ENCODE peak calls at places on chromosomes 3 and 15, in eight cellular contexts. D, Q, Y, N, R, O, B and V are unnamed samples. For H3K36me3, the result is how much of the 10 kb centered on the place peaks cover.

GRCh38 chr3:179100652-179101051 is 29.0 kb upstream of the ZMAT3 start:
- DNase-seq in Y (no peak), N (no peak), R (no peak), D (peak), Q (no peak), B (no peak), O (no peak), V (no peak)

GRCh38 chr3:105495021-105495420 is 128.3 kb downstream of the ALCAM start:
- DNase-seq in N (no peak), Q (no peak), D (no peak), B (no peak), O (no peak), Y (no peak), R (no peak), V (no peak)

GRCh38 chr3:56468184-56469106 is at the start of gene ERC2:
- DNase-seq in N (no peak), Y (peak), R (peak), Q (peak), D (peak), B (peak), O (no peak), V (peak)

GRCh38 chr15:65512807-65513416 is 4.6 kb downstream of the DPP8 start:
- DNase-seq in O (no peak), N (peak), B (peak), D (no peak), Y (no peak), R (peak), Q (peak), V (no peak)

GRCh38 chr3:43215684-43216336 is 70.5 kb upstream of the SNRK start:
- DNase-seq in Y (no peak), N (no peak), D (no peak), R (no peak), O (no peak), B (no peak), Q (no peak), V (no peak)

GRCh38 chr15:83063555-83063954 is 3.5 kb downstream of the BTBD1 start:
- DNase-seq in O (no peak), B (no peak), N (no peak), Q (no peak), R (no peak), Y (no peak), D (no peak), V (no peak)

GRCh38 chr3:113531826-113532697 is at the start of gene SIDT1:
- DNase-seq in Q (no peak), R (peak), N (no peak), O (peak), B (peak), Y (peak), D (peak), V (no peak)

GRCh38 chr3:59985643-59986200 is 935.9 kb upstream of the CFAP20DC start:
- DNase-seq in Y (no peak), Q (no peak), B (no peak), N (no peak), D (no peak), R (no peak), O (peak), V (no peak)

GRCh38 chr3:172285844-172286243 is 162.4 kb downstream of the GHSR start:
- DNase-seq in N (no peak), O (no peak), B (no peak), Y (no peak), D (peak), Q (no peak), R (no peak), V (peak)

GRCh38 chr3:161296814-161297213 is 74.5 kb downstream of the SPTSSB start:
- DNase-seq in N (no peak), Y (no peak), R (no peak), O (no peak), D (no peak), Q (no peak), B (no peak), V (no peak)

GRCh38 chr15:62306851-62307504 is 141.9 kb upstream of the C2CD4B start:
- DNase-seq in N (peak), Y (peak), D (peak), R (peak), B (peak), Q (peak), O (no peak), V (peak)

GRCh38 chr3:51391566-51392300 is 648 bp downstream of the RBM15B start:
- DNase-seq in D (no peak), O (peak), R (no peak), Y (no peak), N (no peak), Q (peak), B (no peak), V (no peak)

GRCh38 chr3:112132975-112133448 is at the start of gene GCSAM:
- DNase-seq in D (peak), N (peak), Q (peak), B (peak), Y (no peak), O (peak), R (no peak), V (no peak)

GRCh38 chr3:51706021-51706485 is 815 bp upstream of the GRM2 start:
- DNase-seq in D (no peak), N (no peak), B (no peak), O (no peak), Y (no peak), R (no peak), Q (no peak), V (no peak)

GRCh38 chr15:47523669-47524068 is 193.6 kb upstream of the SEMA6D start:
- DNase-seq in B (no peak), R (no peak), Y (no peak), Q (no peak), D (peak), O (no peak), N (no peak), V (no peak)

GRCh38 chr3:64267774-64268604 is 42.7 kb upstream of the PRICKLE2 start:
- DNase-seq in Y (peak), O (no peak), Q (peak), R (peak), N (peak), D (peak), B (peak), V (no peak)

GRCh38 chr15:33242669-33243191 is 48.2 kb upstream of the FMN1 start:
- DNase-seq in N (no peak), O (no peak), Q (no peak), B (no peak), Y (no peak), D (peak), R (no peak), V (peak)

GRCh38 chr15:74863239-74864056 is 9.7 kb downstream of the SCAMP2 start:
- DNase-seq in R (no peak), B (no peak), O (no peak), Y (no peak), D (peak), Q (no peak), N (no peak), V (peak)

GRCh38 chr3:49701388-49702077 is 12.2 kb downstream of the RNF123 start:
- DNase-seq in R (no peak), N (no peak), Y (no peak), B (no peak), Q (no peak), O (no peak), D (no peak), V (no peak)

GRCh38 chr3:49700453-49701128 is 11.2 kb downstream of the RNF123 start:
- DNase-seq in D (no peak), B (no peak), Q (no peak), Y (no peak), R (no peak), O (no peak), N (no peak), V (no peak)

GRCh38 chr3:49702672-49703071 is 13.3 kb downstream of the RNF123 start:
- DNase-seq in O (no peak), Q (no peak), B (no peak), D (no peak), Y (no peak), N (no peak), R (no peak), V (no peak)

GRCh38 chr3:49700014-49700413 is 10.7 kb downstream of the RNF123 start:
- DNase-seq in D (no peak), B (no peak), O (no peak), N (no peak), Q (no peak), Y (no peak), R (no peak), V (no peak)

DNA sequence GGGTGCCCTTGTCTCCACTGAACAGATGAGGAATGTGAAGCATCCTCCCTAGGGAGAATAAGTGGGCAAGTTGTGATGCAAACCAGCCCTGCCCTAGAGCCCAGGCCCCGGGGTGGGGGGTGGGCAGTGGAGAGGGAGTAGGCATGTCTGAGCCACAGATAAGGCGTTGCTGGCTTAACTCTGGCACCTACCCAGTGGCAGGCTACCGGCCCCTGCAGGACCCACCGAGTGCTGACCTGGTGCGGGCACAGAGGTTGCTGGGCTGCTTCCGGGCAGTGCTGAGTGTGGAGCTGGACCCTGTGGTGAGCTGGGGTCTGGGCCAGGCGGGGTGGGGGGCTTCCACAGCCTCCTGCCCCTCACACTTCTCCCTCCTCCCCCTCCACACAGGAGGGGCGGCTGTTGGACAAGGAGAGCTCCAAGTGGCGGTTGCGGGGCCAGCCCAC is 9.9 kb downstream of the RNF123 start:
- DNase-seq in Q (no peak), Y (no peak), D (no peak), O (no peak), B (no peak), N (no peak), R (no peak), V (no peak)
- H3K36me3 ChIP-seq in Q (half or more), Y (under half), D (under half), O (under half), B (under half), N (half or more), R (under half), V (under half)

GRCh38 chr3:100335137-100335833 is 728 bp downstream of the NIT2 start:
- DNase-seq in O (peak), R (peak), Q (peak), Y (no peak), N (no peak), D (peak), B (no peak), V (no peak)
- H3K36me3 ChIP-seq in O (under half), R (under half), Q (under half), Y (under half), N (under half), D (under half), B (under half), V (under half)

DNA sequence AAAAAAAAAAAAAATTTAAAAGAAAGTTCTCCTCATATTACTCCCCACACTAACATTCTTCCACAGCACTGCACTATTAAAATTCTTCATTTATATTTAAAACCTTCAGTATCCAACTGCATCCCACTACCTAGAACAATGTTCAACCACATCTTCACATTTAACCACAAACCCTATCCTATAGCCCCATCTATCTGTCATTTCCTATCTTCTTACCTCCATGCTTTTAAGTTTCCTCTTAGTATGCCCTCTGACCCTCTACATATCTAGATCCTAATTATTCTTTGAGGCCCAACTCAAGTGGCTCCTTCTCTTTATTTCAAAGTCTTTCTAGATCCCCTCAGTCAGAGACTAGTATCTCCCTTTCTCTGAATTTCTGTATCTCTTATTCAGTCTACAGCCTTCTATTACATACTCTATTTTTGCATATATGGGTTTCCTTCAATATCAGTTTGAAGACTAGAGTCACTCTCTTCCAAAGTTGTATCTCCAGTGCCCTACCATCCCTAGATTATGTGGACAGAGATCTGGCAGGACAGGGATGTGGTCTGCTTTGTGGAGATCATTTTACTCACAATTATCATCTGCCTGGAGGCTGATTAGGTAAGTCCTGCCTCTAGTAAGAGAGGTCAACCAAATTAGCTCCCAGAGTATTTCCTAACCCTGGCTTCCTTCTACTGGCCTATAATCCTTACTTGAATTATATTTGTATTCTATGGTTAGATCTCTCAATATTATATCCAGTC is 1.4 kb downstream of the CIAO2A start:
- DNase-seq in D (no peak), R (no peak), N (no peak), Y (no peak), Q (no peak), B (no peak), O (no peak), V (no peak)
- H3K36me3 ChIP-seq in D (under half), R (under half), N (under half), Y (under half), Q (under half), B (under half), O (under half), V (under half)

GRCh38 chr3:150623945-150624344 is 20.8 kb downstream of the SELENOT start:
- DNase-seq in Y (no peak), O (no peak), R (no peak), Q (no peak), D (no peak), B (no peak), N (no peak), V (no peak)

DNA sequence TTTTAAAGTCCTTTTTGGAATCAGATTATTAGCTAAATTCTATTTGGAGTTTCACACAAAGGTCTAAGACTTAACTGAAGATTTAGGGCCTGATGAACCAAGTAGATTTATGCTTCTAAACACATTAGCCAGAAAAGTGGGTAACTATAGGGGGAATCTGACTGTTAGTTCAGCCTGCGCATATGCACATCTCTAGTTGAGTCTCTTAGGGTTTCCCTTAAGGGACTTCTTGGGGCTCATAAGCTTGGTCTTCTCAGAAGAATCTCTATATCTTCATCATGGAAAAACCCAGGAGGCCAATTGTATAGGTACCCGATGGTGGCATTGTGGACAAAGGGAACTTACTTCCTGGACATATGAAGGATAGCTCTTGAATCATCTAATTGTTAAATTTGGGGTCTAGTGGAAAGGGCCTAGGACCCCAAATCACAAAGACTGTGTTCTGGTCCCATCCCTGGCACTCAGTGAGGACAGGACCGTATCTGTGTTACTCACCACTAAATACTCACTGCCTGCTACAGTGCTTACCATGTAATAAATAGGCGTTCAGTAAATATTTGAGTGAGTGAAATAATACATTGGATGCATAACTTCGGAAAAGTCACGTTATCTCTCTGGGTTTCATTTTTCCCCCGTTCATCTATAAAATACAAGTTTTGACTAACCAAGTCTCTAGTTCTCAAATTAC is 17.0 kb downstream of the SELENOT start:
- DNase-seq in R (no peak), D (no peak), O (no peak), Y (no peak), Q (no peak), B (no peak), N (no peak), V (no peak)
- H3K36me3 ChIP-seq in R (under half), D (under half), O (under half), Y (under half), Q (under half), B (under half), N (under half), V (under half)

DNA sequence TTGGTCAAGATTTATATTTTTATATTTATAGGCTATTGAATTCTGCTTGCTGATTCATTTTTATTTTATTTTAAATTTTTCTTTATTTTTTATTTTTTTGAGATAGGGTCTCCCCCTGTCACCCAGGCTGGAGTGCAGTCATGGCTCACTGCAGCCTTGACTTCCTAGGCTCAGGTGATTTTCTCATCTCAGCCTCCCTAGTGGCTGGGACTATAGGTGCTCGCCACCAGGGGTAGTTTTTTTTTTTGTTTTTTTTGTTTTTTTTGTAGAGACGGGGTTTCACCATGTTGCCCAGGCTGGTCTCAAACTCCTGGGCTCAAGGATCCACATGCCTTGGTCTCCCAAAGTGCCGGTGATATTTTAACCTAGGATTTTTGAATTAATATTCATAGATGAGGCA is 31.2 kb downstream of the NR2E3 start:
- DNase-seq in R (no peak), Q (no peak), N (no peak), Y (no peak), D (no peak), O (no peak), B (no peak), V (no peak)
- H3K36me3 ChIP-seq in R (under half), Q (half or more), N (half or more), Y (under half), D (under half), O (under half), B (under half), V (under half)

DNA sequence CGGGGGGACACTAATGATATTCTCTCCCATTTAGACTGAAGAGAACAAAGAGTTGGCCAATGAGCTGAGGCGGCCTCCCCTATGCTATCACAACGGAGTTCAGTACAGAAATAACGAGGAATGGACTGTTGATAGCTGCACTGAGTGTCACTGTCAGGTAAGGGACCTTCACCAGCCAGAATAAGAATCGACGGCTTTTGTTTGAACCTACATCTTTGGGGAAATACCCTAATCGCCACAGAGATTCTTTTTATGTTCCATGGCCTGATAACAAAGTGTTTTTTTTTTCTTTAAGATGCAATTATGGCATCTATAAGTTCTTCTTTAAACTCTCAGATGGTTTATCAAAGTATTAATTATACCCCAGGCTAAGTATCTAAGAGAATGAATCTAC is 3.4 kb downstream of the THBS1 start:
- DNase-seq in B (no peak), Y (no peak), N (no peak), O (no peak), Q (no peak), D (no peak), R (no peak), V (no peak)
- H3K36me3 ChIP-seq in B (under half), Y (half or more), N (half or more), O (under half), Q (half or more), D (under half), R (under half), V (under half)

GRCh38 chr15:39592500-39592899 is 11.6 kb downstream of the THBS1 start:
- DNase-seq in D (peak), O (no peak), R (no peak), Q (peak), B (no peak), N (no peak), Y (no peak), V (no peak)

GRCh38 chr15:39591141-39591895 is 10.4 kb downstream of the THBS1 start:
- DNase-seq in Y (no peak), N (no peak), Q (no peak), R (no peak), D (peak), O (no peak), B (no peak), V (no peak)

GRCh38 chr15:39593071-39594055 is 12.5 kb downstream of the THBS1 start:
- DNase-seq in Q (no peak), B (no peak), Y (no peak), D (peak), R (no peak), N (no peak), O (no peak), V (no peak)

GRCh38 chr15:39589815-39590644 is 9.2 kb downstream of the THBS1 start:
- DNase-seq in N (no peak), Q (no peak), D (no peak), O (no peak), B (no peak), Y (no peak), R (no peak), V (no peak)

GRCh38 chr15:39591896-39592315 is 11.0 kb downstream of the THBS1 start:
- DNase-seq in N (no peak), O (no peak), Y (no peak), R (no peak), D (no peak), Q (no peak), B (no peak), V (no peak)
- H3K36me3 ChIP-seq in N (half or more), O (under half), Y (half or more), R (under half), D (under half), Q (half or more), B (under half), V (under half)

GRCh38 chr15:42345502-42345901 is 13.8 kb upstream of the CAPN3 start:
- DNase-seq in O (no peak), Q (no peak), B (no peak), N (no peak), R (no peak), D (no peak), Y (no peak), V (no peak)
- H3K36me3 ChIP-seq in O (under half), Q (half or more), B (under half), N (half or more), R (under half), D (under half), Y (under half), V (under half)

GRCh38 chr3:134552776-134553175 is 66.9 kb downstream of the CEP63 start:
- DNase-seq in B (no peak), D (no peak), R (no peak), N (no peak), Y (no peak), O (no peak), Q (no peak), V (no peak)
- H3K36me3 ChIP-seq in B (under half), D (under half), R (under half), N (half or more), Y (half or more), O (under half), Q (half or more), V (under half)

GRCh38 chr15:76206325-76206976 is 104.8 kb downstream of the ETFA start:
- DNase-seq in D (peak), Y (no peak), R (peak), B (peak), N (peak), Q (peak), O (no peak), V (peak)

GRCh38 chr15:76209523-76209922 is 101.7 kb downstream of the ETFA start:
- DNase-seq in Q (no peak), D (no peak), N (no peak), Y (no peak), R (no peak), O (no peak), B (no peak), V (no peak)

GRCh38 chr15:76208084-76208785 is 103.0 kb downstream of the ETFA start:
- DNase-seq in R (no peak), B (no peak), D (no peak), Y (no peak), Q (peak), N (no peak), O (no peak), V (no peak)

GRCh38 chr15:76208786-76209424 is 102.4 kb downstream of the ETFA start:
- DNase-seq in Y (no peak), R (no peak), D (peak), N (no peak), B (no peak), O (no peak), Q (peak), V (no peak)

DNA sequence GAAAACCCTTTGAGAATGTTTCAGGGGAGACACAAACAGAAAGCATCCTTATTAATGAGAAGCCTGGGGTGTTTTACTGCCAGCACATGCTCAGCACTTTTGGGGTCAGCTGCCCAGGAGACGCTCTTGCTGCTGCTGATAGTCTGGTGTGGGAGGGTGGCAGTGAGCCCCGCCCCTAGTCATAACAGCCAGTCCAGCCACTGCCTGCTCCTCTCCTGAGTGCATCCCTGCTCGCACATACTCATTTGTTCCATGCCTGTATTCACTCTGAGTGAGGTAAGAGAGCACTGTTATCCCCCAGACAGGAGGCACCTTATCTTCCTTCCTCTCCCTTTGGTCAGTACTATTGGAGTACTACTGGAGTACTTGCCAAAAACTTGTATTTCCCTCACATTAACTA is 101.3 kb downstream of the ETFA start:
- DNase-seq in R (no peak), Q (peak), Y (no peak), D (no peak), N (no peak), B (no peak), O (no peak), V (no peak)
- H3K36me3 ChIP-seq in R (under half), Q (half or more), Y (under half), D (under half), N (half or more), B (under half), O (under half), V (under half)